ENCODE peak calls at places on chromosomes 16 and 17, in four cellular contexts. E, H, J and F are unnamed samples.

GRCh38 chr17:66165537-66166123 is 26.3 kb downstream of the CEP112 start:
- DNase-seq in E (no peak), J (peak), H (no peak), F (peak)

GRCh38 chr17:4978720-4979119 is 8.8 kb downstream of the CAMTA2 start:
- DNase-seq in J (no peak), H (no peak), E (no peak), F (no peak)

GRCh38 chr17:39069114-39069756 is 82.2 kb downstream of the PLXDC1 start:
- DNase-seq in E (no peak), J (no peak), H (no peak), F (peak)

GRCh38 chr17:50406578-50406977 is 9.3 kb upstream of the LRRC59 start:
- DNase-seq in J (no peak), H (no peak), E (peak), F (peak)

GRCh38 chr16:426115-426905 is 861 bp downstream of the RAB11FIP3 start:
- DNase-seq in E (no peak), H (no peak), J (no peak), F (peak)

GRCh38 chr17:44183024-44183423 is 3.7 kb upstream of the TMUB2 start:
- DNase-seq in H (no peak), E (no peak), J (no peak), F (no peak)

GRCh38 chr16:84537431-84538151 is 33.1 kb upstream of the MEAK7 start:
- DNase-seq in J (no peak), H (no peak), E (no peak), F (no peak)

GRCh38 chr16:55954906-55955305 is 79.7 kb upstream of the CES5A start:
- DNase-seq in H (no peak), E (no peak), J (no peak), F (no peak)

GRCh38 chr16:79943738-79944137 is 343.2 kb upstream of the MAF start:
- DNase-seq in E (no peak), J (no peak), H (no peak), F (no peak)

GRCh38 chr17:78806451-78806850 is 24.4 kb upstream of the CYTH1 start:
- DNase-seq in J (no peak), E (no peak), H (no peak), F (no peak)

GRCh38 chr16:73076291-73076959 is 28.5 kb upstream of the ZFHX3 start:
- DNase-seq in H (no peak), E (no peak), J (no peak), F (no peak)

GRCh38 chr16:53456625-53457024 is 22.4 kb downstream of the RBL2 start:
- DNase-seq in E (no peak), J (no peak), H (no peak), F (no peak)

GRCh38 chr17:80270836-80271235 is 10.2 kb downstream of the RNF213 start:
- DNase-seq in E (peak), H (no peak), J (no peak), F (no peak)

GRCh38 chr17:65472602-65473001 is 88.8 kb downstream of the AXIN2 start:
- DNase-seq in E (no peak), H (no peak), J (no peak), F (peak)

GRCh38 chr17:16888413-16889087 is 83.4 kb downstream of the TNFRSF13B start:
- DNase-seq in J (no peak), E (no peak), H (no peak), F (peak)

GRCh38 chr17:5718751-5719150 is 134.4 kb upstream of the NLRP1 start:
- DNase-seq in J (no peak), E (no peak), H (no peak), F (no peak)

GRCh38 chr17:2595736-2596135 is 2.3 kb downstream of the PAFAH1B1 start:
- DNase-seq in J (no peak), E (no peak), H (no peak), F (peak)

GRCh38 chr16:72856797-72857196 is 191.1 kb downstream of the ZFHX3 start:
- DNase-seq in J (no peak), E (no peak), H (no peak), F (peak)

GRCh38 chr16:30491744-30492308 is 19.3 kb downstream of the ITGAL start:
- DNase-seq in J (peak), H (no peak), E (no peak), F (peak)

GRCh38 chr16:55605756-55606155 is 39.3 kb downstream of the CAPNS2 start:
- DNase-seq in J (no peak), H (no peak), E (no peak), F (no peak)

GRCh38 chr16:66344533-66345145 is 21.9 kb upstream of the CDH5 start:
- DNase-seq in E (no peak), H (peak), J (no peak), F (peak)

GRCh38 chr17:72136692-72137550 is 16.1 kb downstream of the SOX9 start:
- DNase-seq in E (no peak), H (no peak), J (no peak), F (peak)

GRCh38 chr17:58320163-58320558 is 8.4 kb downstream of the TSPOAP1 start:
- DNase-seq in H (no peak), E (no peak), J (no peak), F (no peak)

GRCh38 chr16:56851671-56852400 is 13.2 kb upstream of the SLC12A3 start:
- DNase-seq in J (no peak), H (no peak), E (no peak), F (peak)

GRCh38 chr17:62565817-62566216 is 61.7 kb upstream of the MRC2 start:
- DNase-seq in H (no peak), E (no peak), J (no peak), F (peak)

GRCh38 chr17:6240001-6240400 is 169.8 kb downstream of the WSCD1 start:
- DNase-seq in E (no peak), H (no peak), J (no peak), F (no peak)

GRCh38 chr16:78990309-78990701 is 610.2 kb downstream of the MAF start:
- DNase-seq in J (no peak), H (no peak), E (no peak), F (no peak)

GRCh38 chr17:58005031-58005727 is 1.9 kb downstream of the SRSF1 start:
- DNase-seq in E (no peak), J (no peak), H (no peak), F (no peak)

GRCh38 chr17:47117386-47117785 is 71.7 kb downstream of the CDC27 start:
- DNase-seq in H (no peak), J (no peak), E (no peak), F (no peak)

GRCh38 chr16:27776556-27776955 is 226.6 kb downstream of the KATNIP start:
- DNase-seq in J (no peak), E (no peak), H (peak), F (no peak)

GRCh38 chr16:3857189-3858013 is 23.1 kb downstream of the CREBBP start:
- DNase-seq in J (no peak), E (no peak), H (no peak), F (peak)

GRCh38 chr17:79633154-79633553 is 22.3 kb upstream of the RBFOX3 start:
- DNase-seq in J (no peak), E (peak), H (no peak), F (no peak)

GRCh38 chr16:4371481-4372314 is at the start of gene VASN:
- DNase-seq in J (peak), H (peak), E (peak), F (peak)

GRCh38 chr17:9729034-9729650 is 62.2 kb downstream of the DHRS7C start:
- DNase-seq in E (no peak), H (no peak), J (peak), F (peak)

GRCh38 chr16:50152807-50153647 is at the start of gene TENT4B:
- DNase-seq in J (peak), H (peak), E (peak), F (peak)

GRCh38 chr16:51888021-51888420 is 658.9 kb downstream of the TOX3 start:
- DNase-seq in J (no peak), H (no peak), E (no peak), F (peak)

GRCh38 chr17:17542906-17543635 is 46.9 kb upstream of the RASD1 start:
- DNase-seq in J (no peak), H (no peak), E (no peak), F (no peak)

GRCh38 chr17:50067996-50068395 is 12.1 kb downstream of the ITGA3 start:
- DNase-seq in J (no peak), E (no peak), H (no peak), F (no peak)